ENCODE peak calls at places on chromosomes 3 and 15, in six cellular contexts. One of them, this sample, is unnamed.

GRCh38 chr3:195609229-195609628 is 25.5 kb upstream of the APOD start:
- DNase-seq in uterus: no peak
- DNase-seq in BE2C: no peak
- DNase-seq in stomach: peak
- DNase-seq in IMR-90: no peak
- DNase-seq in CD8-positive, alpha-beta T cell: no peak
- DNase-seq in this sample: no peak

GRCh38 chr15:95825672-95826387 is 504.7 kb upstream of the NR2F2 start:
- DNase-seq in uterus: no peak
- DNase-seq in IMR-90: no peak
- DNase-seq in CD8-positive, alpha-beta T cell: no peak
- DNase-seq in BE2C: no peak
- DNase-seq in stomach: no peak
- DNase-seq in this sample: no peak

GRCh38 chr15:42385980-42386695 is 26.8 kb downstream of the CAPN3 start:
- DNase-seq in IMR-90: peak
- DNase-seq in BE2C: no peak
- DNase-seq in CD8-positive, alpha-beta T cell: no peak
- DNase-seq in stomach: no peak
- DNase-seq in uterus: no peak
- DNase-seq in this sample: no peak

GRCh38 chr3:119311191-119311925 is 17.2 kb downstream of the ARHGAP31 start:
- DNase-seq in stomach: no peak
- DNase-seq in CD8-positive, alpha-beta T cell: no peak
- DNase-seq in BE2C: no peak
- DNase-seq in uterus: no peak
- DNase-seq in IMR-90: peak
- DNase-seq in this sample: no peak

GRCh38 chr15:62560943-62561571 is 396.0 kb upstream of the C2CD4B start:
- DNase-seq in stomach: peak
- DNase-seq in BE2C: no peak
- DNase-seq in uterus: no peak
- DNase-seq in CD8-positive, alpha-beta T cell: no peak
- DNase-seq in IMR-90: no peak
- DNase-seq in this sample: no peak

GRCh38 chr15:80586141-80586540 is 109.0 kb upstream of the ABHD17C start:
- DNase-seq in BE2C: no peak
- DNase-seq in IMR-90: no peak
- DNase-seq in CD8-positive, alpha-beta T cell: no peak
- DNase-seq in uterus: no peak
- DNase-seq in stomach: no peak
- DNase-seq in this sample: no peak

GRCh38 chr3:25940935-25941334 is 151.0 kb downstream of the OXSM start:
- DNase-seq in stomach: no peak
- DNase-seq in CD8-positive, alpha-beta T cell: no peak
- DNase-seq in uterus: no peak
- DNase-seq in BE2C: no peak
- DNase-seq in IMR-90: no peak
- DNase-seq in this sample: no peak

GRCh38 chr3:46419816-46420215 is 12.8 kb downstream of the CCRL2 start:
- DNase-seq in BE2C: no peak
- DNase-seq in IMR-90: no peak
- DNase-seq in uterus: no peak
- DNase-seq in stomach: no peak
- DNase-seq in CD8-positive, alpha-beta T cell: no peak
- DNase-seq in this sample: no peak

GRCh38 chr3:46730819-46731218 is 13.2 kb upstream of the PRSS50 start:
- DNase-seq in uterus: no peak
- DNase-seq in IMR-90: no peak
- DNase-seq in BE2C: no peak
- DNase-seq in stomach: no peak
- DNase-seq in CD8-positive, alpha-beta T cell: no peak
- DNase-seq in this sample: no peak

GRCh38 chr3:54427951-54428871 is 305.9 kb downstream of the CACNA2D3 start:
- DNase-seq in stomach: peak
- DNase-seq in uterus: peak
- DNase-seq in CD8-positive, alpha-beta T cell: no peak
- DNase-seq in BE2C: peak
- DNase-seq in IMR-90: peak
- DNase-seq in this sample: no peak

GRCh38 chr15:41993447-41994170 is 21.3 kb upstream of the EHD4 start:
- DNase-seq in uterus: no peak
- DNase-seq in IMR-90: no peak
- DNase-seq in BE2C: peak
- DNase-seq in CD8-positive, alpha-beta T cell: no peak
- DNase-seq in stomach: no peak
- DNase-seq in this sample: no peak

GRCh38 chr3:17411157-17411877 is 331.1 kb downstream of the TBC1D5 start:
- DNase-seq in BE2C: no peak
- DNase-seq in stomach: no peak
- DNase-seq in uterus: no peak
- DNase-seq in IMR-90: no peak
- DNase-seq in CD8-positive, alpha-beta T cell: no peak
- DNase-seq in this sample: no peak

GRCh38 chr3:139577899-139578298 is 38.4 kb upstream of the RBP1 start:
- DNase-seq in uterus: no peak
- DNase-seq in IMR-90: no peak
- DNase-seq in BE2C: no peak
- DNase-seq in stomach: no peak
- DNase-seq in CD8-positive, alpha-beta T cell: no peak
- DNase-seq in this sample: no peak

GRCh38 chr3:16307832-16308531 is 43.0 kb downstream of the OXNAD1 start:
- DNase-seq in stomach: no peak
- DNase-seq in CD8-positive, alpha-beta T cell: no peak
- DNase-seq in BE2C: no peak
- DNase-seq in IMR-90: no peak
- DNase-seq in uterus: no peak
- DNase-seq in this sample: no peak

GRCh38 chr3:70982274-70982673 is 601.3 kb downstream of the FOXP1 start:
- DNase-seq in uterus: no peak
- DNase-seq in stomach: no peak
- DNase-seq in IMR-90: no peak
- DNase-seq in CD8-positive, alpha-beta T cell: no peak
- DNase-seq in BE2C: no peak
- DNase-seq in this sample: no peak

GRCh38 chr3:127613406-127613805 is 15.2 kb downstream of the MCM2 start:
- DNase-seq in CD8-positive, alpha-beta T cell: no peak
- DNase-seq in IMR-90: no peak
- DNase-seq in BE2C: no peak
- DNase-seq in uterus: no peak
- DNase-seq in stomach: peak
- DNase-seq in this sample: no peak

GRCh38 chr15:92656089-92656488 is 514 bp upstream of the FAM174B start:
- DNase-seq in stomach: no peak
- DNase-seq in IMR-90: no peak
- DNase-seq in uterus: no peak
- DNase-seq in BE2C: no peak
- DNase-seq in CD8-positive, alpha-beta T cell: no peak
- DNase-seq in this sample: no peak

GRCh38 chr3:149174901-149175300 is 45.5 kb downstream of the HPS3 start:
- DNase-seq in uterus: no peak
- DNase-seq in stomach: no peak
- DNase-seq in CD8-positive, alpha-beta T cell: no peak
- DNase-seq in IMR-90: no peak
- DNase-seq in BE2C: no peak
- DNase-seq in this sample: no peak

GRCh38 chr3:186520436-186520835 is 23.7 kb downstream of the CRYGS start:
- DNase-seq in CD8-positive, alpha-beta T cell: no peak
- DNase-seq in IMR-90: no peak
- DNase-seq in BE2C: no peak
- DNase-seq in uterus: no peak
- DNase-seq in stomach: no peak
- DNase-seq in this sample: no peak

GRCh38 chr15:68615301-68615700 is 36.5 kb downstream of the CORO2B start:
- DNase-seq in uterus: no peak
- DNase-seq in IMR-90: no peak
- DNase-seq in BE2C: no peak
- DNase-seq in CD8-positive, alpha-beta T cell: no peak
- DNase-seq in stomach: no peak
- DNase-seq in this sample: no peak

GRCh38 chr15:89499156-89499555 is 2.8 kb upstream of the RHCG start:
- DNase-seq in stomach: no peak
- DNase-seq in IMR-90: no peak
- DNase-seq in uterus: no peak
- DNase-seq in CD8-positive, alpha-beta T cell: no peak
- DNase-seq in BE2C: no peak
- DNase-seq in this sample: no peak

GRCh38 chr15:67120839-67121540 is 55.6 kb downstream of the SMAD3 start:
- DNase-seq in BE2C: peak
- DNase-seq in stomach: peak
- DNase-seq in uterus: peak
- DNase-seq in CD8-positive, alpha-beta T cell: peak
- DNase-seq in IMR-90: peak
- DNase-seq in this sample: peak

GRCh38 chr3:181134873-181135272 is 145.3 kb upstream of the DNAJC19 start:
- DNase-seq in BE2C: no peak
- DNase-seq in uterus: no peak
- DNase-seq in IMR-90: no peak
- DNase-seq in CD8-positive, alpha-beta T cell: no peak
- DNase-seq in stomach: no peak
- DNase-seq in this sample: no peak

GRCh38 chr3:179739816-179740594 is 87.2 kb downstream of the USP13 start:
- DNase-seq in BE2C: no peak
- DNase-seq in stomach: no peak
- DNase-seq in uterus: no peak
- DNase-seq in CD8-positive, alpha-beta T cell: no peak
- DNase-seq in IMR-90: no peak
- DNase-seq in this sample: no peak

GRCh38 chr3:14430706-14431470 is 28.5 kb downstream of the SLC6A6 start:
- DNase-seq in uterus: no peak
- DNase-seq in CD8-positive, alpha-beta T cell: no peak
- DNase-seq in BE2C: no peak
- DNase-seq in IMR-90: no peak
- DNase-seq in stomach: no peak
- DNase-seq in this sample: no peak

GRCh38 chr3:52833202-52833601 is 1.6 kb downstream of the MUSTN1 start:
- DNase-seq in uterus: no peak
- DNase-seq in BE2C: no peak
- DNase-seq in CD8-positive, alpha-beta T cell: no peak
- DNase-seq in stomach: no peak
- DNase-seq in IMR-90: no peak
- DNase-seq in this sample: no peak
- TF ChIP-seq CTCF in uterus: no peak
- TF ChIP-seq CTCF in BE2C: no peak
- TF ChIP-seq CTCF in CD8-positive, alpha-beta T cell: no peak
- TF ChIP-seq CTCF in stomach: no peak
- TF ChIP-seq CTCF in IMR-90: no peak
- TF ChIP-seq CTCF in this sample: no peak

GRCh38 chr3:101868534-101869464 is 19.5 kb downstream of the NFKBIZ start:
- DNase-seq in uterus: no peak
- DNase-seq in BE2C: no peak
- DNase-seq in CD8-positive, alpha-beta T cell: no peak
- DNase-seq in stomach: peak
- DNase-seq in IMR-90: peak
- DNase-seq in this sample: no peak

GRCh38 chr3:101867521-101867920 is 18.2 kb downstream of the NFKBIZ start:
- DNase-seq in BE2C: no peak
- DNase-seq in uterus: no peak
- DNase-seq in stomach: no peak
- DNase-seq in CD8-positive, alpha-beta T cell: no peak
- DNase-seq in IMR-90: no peak
- DNase-seq in this sample: no peak

GRCh38 chr3:101862453-101863165 is 13.3 kb downstream of the NFKBIZ start:
- DNase-seq in IMR-90: peak
- DNase-seq in BE2C: no peak
- DNase-seq in stomach: no peak
- DNase-seq in uterus: no peak
- DNase-seq in CD8-positive, alpha-beta T cell: no peak
- DNase-seq in this sample: no peak

GRCh38 chr3:101861978-101862421 is 12.7 kb downstream of the NFKBIZ start:
- DNase-seq in IMR-90: no peak
- DNase-seq in uterus: no peak
- DNase-seq in CD8-positive, alpha-beta T cell: no peak
- DNase-seq in BE2C: no peak
- DNase-seq in stomach: no peak
- DNase-seq in this sample: no peak

DNA sequence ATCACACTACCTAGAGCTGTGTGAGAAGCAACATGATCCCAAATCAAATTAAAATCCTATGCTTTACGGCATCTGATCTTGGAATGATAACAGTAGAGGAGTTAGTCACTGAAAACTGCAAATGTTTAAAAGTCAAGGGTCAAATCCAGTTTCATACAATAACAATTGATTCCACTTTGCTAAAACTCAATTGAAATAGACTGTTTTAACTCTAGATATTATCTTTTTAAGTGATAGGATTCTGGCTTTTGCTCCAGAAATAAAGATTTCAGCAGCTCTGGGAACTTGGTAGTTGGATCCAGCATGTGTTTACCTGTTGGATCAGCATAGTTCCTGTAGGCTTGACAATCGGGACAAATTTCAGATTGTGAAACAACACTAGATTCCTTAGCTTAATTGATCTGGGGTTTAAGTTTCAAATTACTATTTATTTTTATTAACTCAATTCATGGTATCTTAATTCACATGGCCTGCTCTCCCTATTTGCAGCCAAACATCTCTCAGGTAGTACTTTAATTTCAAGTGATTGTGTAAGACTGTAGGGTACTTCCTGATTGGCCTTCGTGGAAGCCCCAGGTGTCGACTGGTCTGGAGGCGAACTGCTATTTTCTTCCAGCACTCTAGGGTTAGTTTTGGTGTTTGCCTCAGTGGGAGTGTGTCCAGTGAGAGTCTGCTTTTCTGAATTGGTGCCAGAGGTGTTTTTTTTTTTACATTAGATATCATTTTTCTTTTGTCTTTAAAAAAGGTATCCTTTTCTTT is 16.6 kb downstream of the NFKBIZ start:
- DNase-seq in uterus: no peak
- DNase-seq in BE2C: no peak
- DNase-seq in IMR-90: peak
- DNase-seq in stomach: no peak
- DNase-seq in CD8-positive, alpha-beta T cell: no peak
- DNase-seq in this sample: no peak
- TF ChIP-seq CTCF in uterus: no peak
- TF ChIP-seq CTCF in BE2C: no peak
- TF ChIP-seq CTCF in IMR-90: no peak
- TF ChIP-seq CTCF in stomach: no peak
- TF ChIP-seq CTCF in CD8-positive, alpha-beta T cell: no peak
- TF ChIP-seq CTCF in this sample: no peak

DNA sequence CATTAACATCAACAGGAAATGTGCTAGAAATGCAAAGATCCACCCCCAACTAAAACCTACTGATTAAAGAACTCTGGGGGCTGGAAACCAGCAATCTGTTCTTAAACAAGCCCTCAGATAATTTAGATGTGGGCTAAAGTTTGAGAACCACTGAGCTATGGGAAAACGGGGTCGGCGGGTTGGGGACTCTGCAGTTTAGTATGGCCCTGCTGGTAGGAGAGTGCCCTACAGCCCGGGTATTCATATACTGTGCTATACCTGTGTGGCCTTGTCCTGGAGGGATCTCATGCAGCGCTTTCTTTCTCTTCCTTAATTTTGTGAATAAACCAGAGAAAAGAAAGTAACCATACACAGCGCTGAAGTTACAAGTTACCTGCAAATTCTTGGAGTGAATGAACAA is 189.7 kb upstream of the GBE1 start:
- DNase-seq in IMR-90: no peak
- DNase-seq in stomach: no peak
- DNase-seq in uterus: no peak
- DNase-seq in BE2C: no peak
- DNase-seq in CD8-positive, alpha-beta T cell: no peak
- DNase-seq in this sample: no peak
- TF ChIP-seq CTCF in IMR-90: no peak
- TF ChIP-seq CTCF in stomach: no peak
- TF ChIP-seq CTCF in uterus: no peak
- TF ChIP-seq CTCF in BE2C: peak
- TF ChIP-seq CTCF in CD8-positive, alpha-beta T cell: no peak
- TF ChIP-seq CTCF in this sample: no peak

GRCh38 chr15:74386496-74387140 is 19.2 kb upstream of the CYP11A1 start:
- DNase-seq in BE2C: no peak
- DNase-seq in stomach: no peak
- DNase-seq in uterus: no peak
- DNase-seq in CD8-positive, alpha-beta T cell: no peak
- DNase-seq in IMR-90: no peak
- DNase-seq in this sample: no peak
- TF ChIP-seq CTCF in BE2C: no peak
- TF ChIP-seq CTCF in stomach: no peak
- TF ChIP-seq CTCF in uterus: no peak
- TF ChIP-seq CTCF in CD8-positive, alpha-beta T cell: no peak
- TF ChIP-seq CTCF in IMR-90: no peak
- TF ChIP-seq CTCF in this sample: no peak